ENCODE peak calls at places on chromosomes 12 and 14, in seven cellular contexts. Z is HCT116, N is SK-N-SH, E is HepG2, P is GM12878, O is Panc1, X is H1. Y is an unnamed sample. For H3K4me1, the result is how much of the 10 kb centered on the place peaks cover.

GRCh38 chr12:124551268-124552144 is 15.9 kb downstream of the NCOR2 start:
- DNase-seq in Z (no peak), N (peak), E (no peak), P (no peak), O (no peak), X (no peak), Y (no peak)

GRCh38 chr12:27463826-27464554 is 17.5 kb downstream of the SMCO2 start:
- DNase-seq in Z (no peak), N (no peak), E (no peak), P (no peak), O (no peak), X (no peak), Y (no peak)

GRCh38 chr14:87001333-87001732 is 991.6 kb downstream of the GALC start:
- DNase-seq in Z (no peak), N (no peak), E (no peak), P (no peak), O (no peak), X (no peak), Y (no peak)

GRCh38 chr14:22070119-22070982 is 396.7 kb upstream of the OR4E1 start:
- DNase-seq in Z (no peak), N (no peak), E (no peak), P (no peak), O (no peak), X (no peak), Y (peak)

GRCh38 chr12:124130717-124131670 is 158.0 kb downstream of the ZNF664 start:
- DNase-seq in Z (no peak), N (no peak), E (peak), P (peak), O (no peak), X (peak), Y (no peak)

GRCh38 chr12:6961695-6962284 is 8.7 kb downstream of the PHB2 start:
- DNase-seq in Z (peak), N (peak), E (peak), P (no peak), O (no peak), X (no peak), Y (peak)

GRCh38 chr12:6784292-6784691 is 5.0 kb upstream of the CD4 start:
- DNase-seq in Z (no peak), N (no peak), E (no peak), P (no peak), O (no peak), X (no peak), Y (no peak)

GRCh38 chr12:49626169-49626835 is 2.9 kb downstream of the PRPF40B start:
- DNase-seq in Z (no peak), N (no peak), E (no peak), P (no peak), O (no peak), X (no peak), Y (no peak)

GRCh38 chr14:73746540-73747385 is 32.6 kb upstream of the PNMA1 start:
- DNase-seq in Z (no peak), N (peak), E (no peak), P (no peak), O (no peak), X (no peak), Y (no peak)

GRCh38 chr12:22656376-22656775 is 31.4 kb downstream of the ETNK1 start:
- DNase-seq in Z (no peak), N (no peak), E (no peak), P (no peak), O (no peak), X (no peak), Y (no peak)

GRCh38 chr12:87982208-87982607 is 47.0 kb downstream of the C12orf50 start:
- DNase-seq in Z (no peak), N (no peak), E (no peak), P (no peak), O (no peak), X (no peak), Y (no peak)

GRCh38 chr12:32490801-32491200 is 91.4 kb downstream of the FGD4 start:
- DNase-seq in Z (no peak), N (no peak), E (no peak), P (no peak), O (no peak), X (no peak), Y (no peak)

GRCh38 chr12:37672655-37673260 is 643.8 kb upstream of the ALG10B start:
- DNase-seq in Z (no peak), N (no peak), E (no peak), P (no peak), O (no peak), X (no peak), Y (no peak)

GRCh38 chr12:6045438-6045837 is 79.0 kb downstream of the VWF start:
- DNase-seq in Z (no peak), N (no peak), E (no peak), P (no peak), O (no peak), X (no peak), Y (no peak)

GRCh38 chr12:13182881-13183280 is 13.6 kb upstream of the EMP1 start:
- DNase-seq in Z (no peak), N (no peak), E (no peak), P (no peak), O (no peak), X (no peak), Y (no peak)

GRCh38 chr12:124387510-124387855 is 92.6 kb downstream of the RFLNA start:
- DNase-seq in Z (no peak), N (no peak), E (peak), P (no peak), O (no peak), X (no peak), Y (no peak)

GRCh38 chr12:4011597-4011996 is 138.4 kb upstream of the PARP11 start:
- DNase-seq in Z (no peak), N (no peak), E (peak), P (no peak), O (no peak), X (no peak), Y (no peak)

GRCh38 chr12:3761116-3761770 is 8.3 kb upstream of the CRACR2A start:
- DNase-seq in Z (no peak), N (no peak), E (no peak), P (no peak), O (no peak), X (no peak), Y (no peak)

GRCh38 chr14:20468773-20469241 is 399 bp upstream of the PNP start:
- DNase-seq in Z (no peak), N (no peak), E (no peak), P (no peak), O (no peak), X (no peak), Y (no peak)

GRCh38 chr12:65339161-65339560 is 60.7 kb downstream of the MSRB3 start:
- DNase-seq in Z (no peak), N (no peak), E (no peak), P (no peak), O (no peak), X (no peak), Y (no peak)

GRCh38 chr14:75885829-75886228 is 96.0 kb downstream of the TGFB3 start:
- DNase-seq in Z (no peak), N (no peak), E (no peak), P (no peak), O (no peak), X (no peak), Y (no peak)

GRCh38 chr12:95601626-95602025 is 50.4 kb upstream of the USP44 start:
- DNase-seq in Z (no peak), N (no peak), E (no peak), P (no peak), O (no peak), X (no peak), Y (no peak)

GRCh38 chr12:28189774-28190320 is 409 bp upstream of the CCDC91 start:
- DNase-seq in Z (no peak), N (no peak), E (no peak), P (no peak), O (peak), X (no peak), Y (no peak)

GRCh38 chr12:16984484-16984883 is 378.5 kb upstream of the LMO3 start:
- DNase-seq in Z (no peak), N (no peak), E (no peak), P (no peak), O (no peak), X (no peak), Y (no peak)

GRCh38 chr14:36935976-36936678 is 236.3 kb downstream of the SLC25A21 start:
- DNase-seq in Z (no peak), N (no peak), E (no peak), P (no peak), O (no peak), X (no peak), Y (no peak)

GRCh38 chr12:49762468-49762847 is 21.1 kb downstream of the TMBIM6 start:
- DNase-seq in Z (no peak), N (no peak), E (no peak), P (no peak), O (no peak), X (no peak), Y (no peak)

GRCh38 chr12:54569072-54569471 is 19.4 kb downstream of the PPP1R1A start:
- DNase-seq in Z (no peak), N (no peak), E (no peak), P (no peak), O (no peak), X (no peak), Y (no peak)

GRCh38 chr12:131159660-131160059 is 206.0 kb downstream of the ADGRD1 start:
- DNase-seq in Z (peak), N (no peak), E (peak), P (no peak), O (no peak), X (peak), Y (peak)

GRCh38 chr14:102795060-102795925 is 18.0 kb downstream of the TRAF3 start:
- DNase-seq in Z (no peak), N (no peak), E (peak), P (no peak), O (no peak), X (no peak), Y (peak)

GRCh38 chr14:90140956-90141316 is 79.1 kb downstream of the KCNK13 start:
- DNase-seq in Z (no peak), N (no peak), E (no peak), P (no peak), O (no peak), X (no peak), Y (no peak)

GRCh38 chr12:43692064-43692463 is 66.5 kb downstream of the PUS7L start:
- DNase-seq in Z (peak), N (no peak), E (no peak), P (no peak), O (no peak), X (no peak), Y (peak)

GRCh38 chr12:89859513-89860220 is 151.0 kb upstream of the ATP2B1 start:
- DNase-seq in Z (no peak), N (no peak), E (no peak), P (no peak), O (no peak), X (no peak), Y (no peak)

GRCh38 chr12:18907154-18907553 is 169.2 kb downstream of the CAPZA3 start:
- DNase-seq in Z (no peak), N (no peak), E (no peak), P (no peak), O (no peak), X (no peak), Y (no peak)

DNA sequence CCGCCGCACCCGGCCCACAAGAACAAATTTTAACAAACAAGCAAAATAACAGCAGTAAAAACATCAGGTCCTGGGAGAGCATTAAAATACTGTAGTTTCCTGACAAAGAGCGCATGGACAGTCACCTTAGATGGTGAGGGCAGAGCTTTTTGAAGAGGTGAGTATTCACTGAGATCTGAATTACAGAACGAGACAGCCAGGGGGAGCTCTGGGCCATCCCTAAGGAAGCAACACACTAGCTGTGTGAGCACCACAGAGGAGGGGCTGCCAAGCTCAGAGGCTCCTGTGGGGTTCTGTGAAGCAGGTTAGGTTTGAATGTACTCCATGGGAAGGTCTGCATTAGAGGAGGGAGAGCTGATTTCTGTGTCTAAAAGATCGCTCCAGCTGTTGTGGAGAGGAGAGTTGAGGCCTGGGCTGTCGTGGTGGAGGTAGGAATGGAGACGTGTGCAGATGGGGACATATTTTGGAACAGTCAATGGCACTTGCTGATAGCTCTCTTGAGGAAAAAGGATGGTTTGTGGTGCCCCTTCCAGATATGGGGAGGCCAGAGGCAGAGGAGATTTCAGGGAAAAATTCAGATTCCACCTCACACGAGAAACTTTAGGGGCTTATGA is 72.9 kb downstream of the TRAFD1 start:
- DNase-seq in Z (peak), N (peak), E (peak), P (no peak), O (peak), X (peak), Y (peak)
- TF ChIP-seq SIN3A in Z (no peak), N (no peak), E (no peak), P (no peak), O (no peak), X (no peak), Y (no peak)

GRCh38 chr14:51546099-51546498 is 105.6 kb upstream of the FRMD6 start:
- DNase-seq in Z (no peak), N (no peak), E (no peak), P (no peak), O (no peak), X (no peak), Y (no peak)
- H3K4me1 ChIP-seq in Z (under half), N (under half), E (under half), P (under half), O (under half), X (under half), Y (under half)

GRCh38 chr12:93857279-93857894 is 180.2 kb downstream of the CRADD start:
- DNase-seq in Z (no peak), N (no peak), E (no peak), P (no peak), O (no peak), X (no peak), Y (no peak)
- TF ChIP-seq SIN3A in Z (no peak), N (no peak), E (no peak), P (no peak), O (no peak), X (no peak), Y (no peak)

DNA sequence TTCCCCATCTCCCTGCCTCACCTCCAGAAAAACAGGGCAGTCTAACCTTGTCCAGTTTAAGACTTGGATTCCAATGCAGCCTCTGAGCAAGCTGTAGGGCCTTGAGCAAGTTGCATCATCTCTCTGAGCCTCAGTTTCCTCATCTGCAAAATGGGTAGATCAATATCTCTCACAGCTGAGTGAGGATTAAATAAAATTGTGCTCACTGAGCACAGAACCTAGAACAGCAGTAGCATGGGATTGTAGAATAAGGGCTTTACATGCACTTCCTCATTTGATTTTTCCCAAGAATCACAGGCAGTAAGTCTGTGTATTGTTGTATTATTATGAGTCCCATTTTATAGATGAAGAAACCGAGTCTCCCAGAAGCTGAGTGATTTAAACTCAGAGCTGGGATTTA is 2.0 kb downstream of the DTX1 start:
- DNase-seq in Z (no peak), N (no peak), E (no peak), P (no peak), O (no peak), X (no peak), Y (no peak)
- H3K4me1 ChIP-seq in Z (under half), N (under half), E (under half), P (under half), O (under half), X (under half), Y (under half)

Y was measured in K562.